ENCODE peak calls at places on chromosomes 3 and 15, in ten cellular contexts. One of them, this sample, is unnamed.

GRCh38 chr3:163491714-163492113 is 1586.6 kb downstream of the SI start:
- DNase-seq in SJSA1: no peak
- DNase-seq in activated CD4-positive, alpha-beta T cell treated with anti-CD3 and anti-CD28 coated beads for 48 hours: no peak
- DNase-seq in M059J: no peak
- DNase-seq in NCI-H446 treated with DMSO at 0.1 percent for 48 hours: no peak
- DNase-seq in GM12864: no peak
- DNase-seq in activated naive CD4-positive, alpha-beta T cell: no peak
- DNase-seq in hepatocyte: no peak
- DNase-seq in H7: no peak
- DNase-seq in uterus: no peak
- DNase-seq in this sample: no peak

GRCh38 chr3:151726016-151726415 is 7.7 kb upstream of the AADACL2 start:
- DNase-seq in SJSA1: no peak
- DNase-seq in activated CD4-positive, alpha-beta T cell treated with anti-CD3 and anti-CD28 coated beads for 48 hours: no peak
- DNase-seq in M059J: peak; percentile 85
- DNase-seq in NCI-H446 treated with DMSO at 0.1 percent for 48 hours: no peak
- DNase-seq in GM12864: no peak
- DNase-seq in activated naive CD4-positive, alpha-beta T cell: no peak
- DNase-seq in hepatocyte: no peak
- DNase-seq in H7: no peak
- DNase-seq in uterus: no peak
- DNase-seq in this sample: no peak

GRCh38 chr3:46538803-46539442 is 27.2 kb downstream of the LRRC2 start:
- DNase-seq in SJSA1: peak; percentile 49
- DNase-seq in activated CD4-positive, alpha-beta T cell treated with anti-CD3 and anti-CD28 coated beads for 48 hours: peak; percentile 75
- DNase-seq in M059J: peak; percentile 77
- DNase-seq in NCI-H446 treated with DMSO at 0.1 percent for 48 hours: no peak
- DNase-seq in GM12864: peak; percentile 98
- DNase-seq in activated naive CD4-positive, alpha-beta T cell: peak; percentile 69
- DNase-seq in hepatocyte: no peak
- DNase-seq in H7: no peak
- DNase-seq in uterus: peak; percentile 21
- DNase-seq in this sample: no peak

GRCh38 chr3:4656059-4656458 is 162.9 kb downstream of the ITPR1 start:
- DNase-seq in SJSA1: peak; percentile 47
- DNase-seq in activated CD4-positive, alpha-beta T cell treated with anti-CD3 and anti-CD28 coated beads for 48 hours: peak; percentile 24
- DNase-seq in M059J: peak; percentile 66
- DNase-seq in NCI-H446 treated with DMSO at 0.1 percent for 48 hours: no peak
- DNase-seq in GM12864: no peak
- DNase-seq in activated naive CD4-positive, alpha-beta T cell: no peak
- DNase-seq in hepatocyte: peak; percentile 83
- DNase-seq in H7: peak; percentile 51
- DNase-seq in uterus: peak; percentile 66
- DNase-seq in this sample: peak; percentile 35

GRCh38 chr3:73389104-73389809 is 235.5 kb downstream of the PDZRN3 start:
- DNase-seq in SJSA1: no peak
- DNase-seq in activated CD4-positive, alpha-beta T cell treated with anti-CD3 and anti-CD28 coated beads for 48 hours: no peak
- DNase-seq in M059J: no peak
- DNase-seq in NCI-H446 treated with DMSO at 0.1 percent for 48 hours: no peak
- DNase-seq in GM12864: no peak
- DNase-seq in activated naive CD4-positive, alpha-beta T cell: no peak
- DNase-seq in hepatocyte: no peak
- DNase-seq in H7: no peak
- DNase-seq in uterus: no peak
- DNase-seq in this sample: no peak

GRCh38 chr3:41697702-41698101 is 264.2 kb downstream of the ULK4 start:
- DNase-seq in SJSA1: no peak
- DNase-seq in activated CD4-positive, alpha-beta T cell treated with anti-CD3 and anti-CD28 coated beads for 48 hours: no peak
- DNase-seq in M059J: no peak
- DNase-seq in NCI-H446 treated with DMSO at 0.1 percent for 48 hours: no peak
- DNase-seq in GM12864: no peak
- DNase-seq in activated naive CD4-positive, alpha-beta T cell: no peak
- DNase-seq in hepatocyte: no peak
- DNase-seq in H7: no peak
- DNase-seq in uterus: no peak
- DNase-seq in this sample: no peak

GRCh38 chr15:71301958-71302621 is 186.8 kb downstream of the THSD4 start:
- DNase-seq in SJSA1: no peak
- DNase-seq in activated CD4-positive, alpha-beta T cell treated with anti-CD3 and anti-CD28 coated beads for 48 hours: no peak
- DNase-seq in M059J: no peak
- DNase-seq in NCI-H446 treated with DMSO at 0.1 percent for 48 hours: no peak
- DNase-seq in GM12864: no peak
- DNase-seq in activated naive CD4-positive, alpha-beta T cell: no peak
- DNase-seq in hepatocyte: no peak
- DNase-seq in H7: no peak
- DNase-seq in uterus: no peak
- DNase-seq in this sample: no peak

GRCh38 chr3:174440350-174440716 is 418.8 kb upstream of the NAALADL2 start:
- DNase-seq in SJSA1: no peak
- DNase-seq in activated CD4-positive, alpha-beta T cell treated with anti-CD3 and anti-CD28 coated beads for 48 hours: no peak
- DNase-seq in M059J: peak; percentile 71
- DNase-seq in NCI-H446 treated with DMSO at 0.1 percent for 48 hours: peak; percentile 93
- DNase-seq in GM12864: no peak
- DNase-seq in activated naive CD4-positive, alpha-beta T cell: no peak
- DNase-seq in hepatocyte: peak; percentile 32
- DNase-seq in H7: no peak
- DNase-seq in uterus: peak; percentile 36
- DNase-seq in this sample: no peak

GRCh38 chr15:81235781-81236507 is 39.3 kb downstream of the IL16 start:
- DNase-seq in SJSA1: peak; percentile 84
- DNase-seq in activated CD4-positive, alpha-beta T cell treated with anti-CD3 and anti-CD28 coated beads for 48 hours: peak; percentile 15
- DNase-seq in M059J: peak; percentile 95
- DNase-seq in NCI-H446 treated with DMSO at 0.1 percent for 48 hours: no peak
- DNase-seq in GM12864: no peak
- DNase-seq in activated naive CD4-positive, alpha-beta T cell: no peak
- DNase-seq in hepatocyte: no peak
- DNase-seq in H7: no peak
- DNase-seq in uterus: peak; percentile 76
- DNase-seq in this sample: no peak

GRCh38 chr15:29759596-29759995 is 62.7 kb downstream of the TJP1 start:
- DNase-seq in SJSA1: no peak
- DNase-seq in activated CD4-positive, alpha-beta T cell treated with anti-CD3 and anti-CD28 coated beads for 48 hours: no peak
- DNase-seq in M059J: no peak
- DNase-seq in NCI-H446 treated with DMSO at 0.1 percent for 48 hours: no peak
- DNase-seq in GM12864: no peak
- DNase-seq in activated naive CD4-positive, alpha-beta T cell: no peak
- DNase-seq in hepatocyte: no peak
- DNase-seq in H7: no peak
- DNase-seq in uterus: no peak
- DNase-seq in this sample: no peak

GRCh38 chr3:190533511-190534282 is 19.8 kb downstream of the IL1RAP start:
- DNase-seq in SJSA1: peak; percentile 86
- DNase-seq in activated CD4-positive, alpha-beta T cell treated with anti-CD3 and anti-CD28 coated beads for 48 hours: no peak
- DNase-seq in M059J: peak; percentile 99
- DNase-seq in NCI-H446 treated with DMSO at 0.1 percent for 48 hours: no peak
- DNase-seq in GM12864: no peak
- DNase-seq in activated naive CD4-positive, alpha-beta T cell: no peak
- DNase-seq in hepatocyte: peak; percentile 36
- DNase-seq in H7: no peak
- DNase-seq in uterus: peak; percentile 76
- DNase-seq in this sample: no peak

GRCh38 chr3:157906627-157907026 is 199.6 kb downstream of the SHOX2 start:
- DNase-seq in SJSA1: no peak
- DNase-seq in activated CD4-positive, alpha-beta T cell treated with anti-CD3 and anti-CD28 coated beads for 48 hours: no peak
- DNase-seq in M059J: peak; percentile 63
- DNase-seq in NCI-H446 treated with DMSO at 0.1 percent for 48 hours: peak; percentile 25
- DNase-seq in GM12864: no peak
- DNase-seq in activated naive CD4-positive, alpha-beta T cell: no peak
- DNase-seq in hepatocyte: no peak
- DNase-seq in H7: no peak
- DNase-seq in uterus: no peak
- DNase-seq in this sample: no peak

GRCh38 chr15:94670436-94671034 is 439.2 kb downstream of the MCTP2 start:
- DNase-seq in SJSA1: no peak
- DNase-seq in activated CD4-positive, alpha-beta T cell treated with anti-CD3 and anti-CD28 coated beads for 48 hours: no peak
- DNase-seq in M059J: peak; percentile 32
- DNase-seq in NCI-H446 treated with DMSO at 0.1 percent for 48 hours: no peak
- DNase-seq in GM12864: no peak
- DNase-seq in activated naive CD4-positive, alpha-beta T cell: no peak
- DNase-seq in hepatocyte: peak; percentile 58
- DNase-seq in H7: peak; percentile 49
- DNase-seq in uterus: no peak
- DNase-seq in this sample: no peak

GRCh38 chr3:174821477-174821876 is 37.7 kb upstream of the NAALADL2 start:
- DNase-seq in SJSA1: no peak
- DNase-seq in activated CD4-positive, alpha-beta T cell treated with anti-CD3 and anti-CD28 coated beads for 48 hours: no peak
- DNase-seq in M059J: peak; percentile 8
- DNase-seq in NCI-H446 treated with DMSO at 0.1 percent for 48 hours: peak; percentile 26
- DNase-seq in GM12864: no peak
- DNase-seq in activated naive CD4-positive, alpha-beta T cell: no peak
- DNase-seq in hepatocyte: peak; percentile 24
- DNase-seq in H7: no peak
- DNase-seq in uterus: no peak
- DNase-seq in this sample: no peak

GRCh38 chr15:75584121-75584520 is 5.0 kb upstream of the PTPN9 start:
- DNase-seq in SJSA1: no peak
- DNase-seq in activated CD4-positive, alpha-beta T cell treated with anti-CD3 and anti-CD28 coated beads for 48 hours: no peak
- DNase-seq in M059J: no peak
- DNase-seq in NCI-H446 treated with DMSO at 0.1 percent for 48 hours: no peak
- DNase-seq in GM12864: no peak
- DNase-seq in activated naive CD4-positive, alpha-beta T cell: no peak
- DNase-seq in hepatocyte: no peak
- DNase-seq in H7: no peak
- DNase-seq in uterus: no peak
- DNase-seq in this sample: no peak

GRCh38 chr3:130661116-130661515 is 85.5 kb downstream of the PIK3R4 start:
- DNase-seq in SJSA1: no peak
- DNase-seq in activated CD4-positive, alpha-beta T cell treated with anti-CD3 and anti-CD28 coated beads for 48 hours: no peak
- DNase-seq in M059J: peak; percentile 41
- DNase-seq in NCI-H446 treated with DMSO at 0.1 percent for 48 hours: peak; percentile 41
- DNase-seq in GM12864: no peak
- DNase-seq in activated naive CD4-positive, alpha-beta T cell: no peak
- DNase-seq in hepatocyte: no peak
- DNase-seq in H7: no peak
- DNase-seq in uterus: no peak
- DNase-seq in this sample: no peak

GRCh38 chr3:156603379-156604017 is 48.6 kb upstream of the SSR3 start:
- DNase-seq in SJSA1: no peak
- DNase-seq in activated CD4-positive, alpha-beta T cell treated with anti-CD3 and anti-CD28 coated beads for 48 hours: no peak
- DNase-seq in M059J: no peak
- DNase-seq in NCI-H446 treated with DMSO at 0.1 percent for 48 hours: no peak
- DNase-seq in GM12864: no peak
- DNase-seq in activated naive CD4-positive, alpha-beta T cell: no peak
- DNase-seq in hepatocyte: no peak
- DNase-seq in H7: no peak
- DNase-seq in uterus: no peak
- DNase-seq in this sample: no peak

GRCh38 chr3:30319713-30320112 is 286.7 kb upstream of the TGFBR2 start:
- DNase-seq in SJSA1: no peak
- DNase-seq in activated CD4-positive, alpha-beta T cell treated with anti-CD3 and anti-CD28 coated beads for 48 hours: peak; percentile 45
- DNase-seq in M059J: peak; percentile 84
- DNase-seq in NCI-H446 treated with DMSO at 0.1 percent for 48 hours: peak; percentile 49
- DNase-seq in GM12864: no peak
- DNase-seq in activated naive CD4-positive, alpha-beta T cell: peak; percentile 3
- DNase-seq in hepatocyte: peak; percentile 73
- DNase-seq in H7: peak; percentile 9
- DNase-seq in uterus: no peak
- DNase-seq in this sample: no peak

This sample was measured in mesothelial cell of epicardium.